ENCODE peak calls at places on chromosome 11, in ten cellular contexts. I, C, Q, V, A, E, W, H, U and F are unnamed samples.

GRCh38 chr11:5476184-5476819 is 12.2 kb upstream of the OR52D1 start:
- DNase-seq in I (peak; percentile 43), C (peak; percentile 74), Q (peak; percentile 59), V (peak; percentile 57), A (no peak), E (peak; percentile 38), W (peak; percentile 42), H (peak; percentile 34), U (peak; percentile 27), F (peak; percentile 17)

GRCh38 chr11:68408512-68408911 is 52.0 kb upstream of the PPP6R3 start:
- DNase-seq in I (no peak), C (no peak), Q (no peak), V (no peak), A (no peak), E (no peak), W (no peak), H (no peak), U (no peak), F (no peak)

GRCh38 chr11:118915941-118916841 is 9.5 kb downstream of the BCL9L start:
- DNase-seq in I (peak; percentile 14), C (peak; percentile 26), Q (no peak), V (no peak), A (no peak), E (no peak), W (no peak), H (no peak), U (no peak), F (peak; percentile 47)

GRCh38 chr11:44766972-44767278 is 40.2 kb downstream of the TSPAN18 start:
- DNase-seq in I (no peak), C (peak; percentile 41), Q (no peak), V (peak; percentile 34), A (no peak), E (peak; percentile 67), W (no peak), H (no peak), U (no peak), F (no peak)

GRCh38 chr11:5690736-5691135 is 1.1 kb downstream of the TRIM22 start:
- DNase-seq in I (no peak), C (peak; percentile 72), Q (no peak), V (peak; percentile 13), A (no peak), E (no peak), W (no peak), H (no peak), U (no peak), F (no peak)

GRCh38 chr11:80281194-80281593 is 840.4 kb upstream of the TENM4 start:
- DNase-seq in I (no peak), C (no peak), Q (no peak), V (no peak), A (no peak), E (no peak), W (no peak), H (no peak), U (no peak), F (no peak)

GRCh38 chr11:86152006-86152862 is 83.3 kb upstream of the PICALM start:
- DNase-seq in I (no peak), C (peak; percentile 72), Q (no peak), V (peak; percentile 53), A (no peak), E (no peak), W (no peak), H (no peak), U (no peak), F (no peak)

GRCh38 chr11:18394928-18395734 is 768 bp downstream of the LDHA start:
- DNase-seq in I (peak; percentile 32), C (peak; percentile 37), Q (no peak), V (peak; percentile 3), A (no peak), E (peak; percentile 21), W (no peak), H (peak; percentile 48), U (peak; percentile 17), F (no peak)

GRCh38 chr11:46293616-46294015 is 16.2 kb downstream of the CREB3L1 start:
- DNase-seq in I (no peak), C (peak; percentile 99), Q (peak; percentile 85), V (peak; percentile 98), A (no peak), E (no peak), W (no peak), H (no peak), U (no peak), F (no peak)

GRCh38 chr11:46296520-46297448 is 19.3 kb downstream of the CREB3L1 start:
- DNase-seq in I (peak; percentile 70), C (peak; percentile 83), Q (peak; percentile 96), V (peak; percentile 98), A (peak; percentile 57), E (peak; percentile 61), W (no peak), H (no peak), U (no peak), F (no peak)

GRCh38 chr11:46294365-46295309 is 17.2 kb downstream of the CREB3L1 start:
- DNase-seq in I (no peak), C (peak; percentile 95), Q (peak; percentile 97), V (peak; percentile 97), A (no peak), E (no peak), W (no peak), H (no peak), U (no peak), F (no peak)

GRCh38 chr11:46295996-46296519 is 18.6 kb downstream of the CREB3L1 start:
- DNase-seq in I (no peak), C (peak; percentile 46), Q (no peak), V (no peak), A (no peak), E (peak; percentile 29), W (no peak), H (no peak), U (no peak), F (no peak)

GRCh38 chr11:46295312-46295995 is 18.0 kb downstream of the CREB3L1 start:
- DNase-seq in I (peak; percentile 72), C (peak; percentile 93), Q (peak; percentile 87), V (peak; percentile 72), A (peak; percentile 81), E (peak; percentile 78), W (peak; percentile 68), H (no peak), U (peak; percentile 77), F (peak; percentile 80)
- H3K4me1 ChIP-seq in I (peaks cover 38% of the 10 kb centered on the region), C (peaks cover 89% of the 10 kb centered on the region), Q (peaks cover 98% of the 10 kb centered on the region), V (peaks cover 68% of the 10 kb centered on the region), A (peaks cover 52% of the 10 kb centered on the region), E (peaks cover 59% of the 10 kb centered on the region), W (peaks cover 17% of the 10 kb centered on the region), H (no peaks in the 10 kb centered on the region), U (peaks cover 13% of the 10 kb centered on the region), F (peaks cover 9% of the 10 kb centered on the region)

GRCh38 chr11:1395773-1396374 is 6.1 kb downstream of the BRSK2 start:
- DNase-seq in I (no peak), C (no peak), Q (no peak), V (no peak), A (no peak), E (no peak), W (no peak), H (no peak), U (no peak), F (no peak)
- H3K27ac ChIP-seq in I (no peak overlapping the region), C (no peak overlapping the region), Q (no peak overlapping the region), V (no peak overlapping the region), A (no peak overlapping the region), E (no peak overlapping the region), W (no peak overlapping the region), H (no peak overlapping the region), U (no peak overlapping the region), F (no peak overlapping the region)

GRCh38 chr11:97893612-97894011 is 1127.1 kb upstream of the CNTN5 start:
- DNase-seq in I (no peak), C (no peak), Q (no peak), V (no peak), A (no peak), E (no peak), W (no peak), H (no peak), U (no peak), F (no peak)

GRCh38 chr11:97895572-97895971 is 1125.2 kb upstream of the CNTN5 start:
- DNase-seq in I (no peak), C (no peak), Q (no peak), V (no peak), A (no peak), E (no peak), W (no peak), H (no peak), U (no peak), F (no peak)

GRCh38 chr11:97890466-97890865 is 1130.3 kb upstream of the CNTN5 start:
- DNase-seq in I (no peak), C (no peak), Q (no peak), V (no peak), A (no peak), E (no peak), W (no peak), H (no peak), U (no peak), F (no peak)

DNA sequence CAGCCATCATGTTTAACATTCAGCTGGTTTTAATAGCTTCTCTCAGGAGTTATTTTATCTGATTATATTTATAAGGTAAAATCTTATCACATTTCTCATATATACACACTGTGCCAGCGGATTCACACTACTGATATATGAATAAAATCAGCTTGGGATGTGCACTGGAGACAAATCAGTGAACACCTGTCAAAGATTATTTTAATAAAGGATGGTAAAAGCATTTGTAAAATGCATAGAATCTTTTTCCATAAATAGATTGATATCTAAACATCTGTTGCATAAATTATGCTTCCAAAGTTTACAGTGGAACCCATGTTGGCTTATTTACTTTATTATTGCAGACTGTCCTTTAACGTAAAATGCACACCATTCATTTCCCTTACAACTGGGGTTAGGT is 1125.8 kb upstream of the CNTN5 start:
- DNase-seq in I (no peak), C (no peak), Q (no peak), V (no peak), A (no peak), E (no peak), W (no peak), H (no peak), U (no peak), F (no peak)
- H3K4me1 ChIP-seq in I (no peaks in the 10 kb centered on the region), C (no peaks in the 10 kb centered on the region), Q (no peaks in the 10 kb centered on the region), V (no peaks in the 10 kb centered on the region), A (peaks cover 3% of the 10 kb centered on the region), E (no peaks in the 10 kb centered on the region), W (no peaks in the 10 kb centered on the region), H (no peaks in the 10 kb centered on the region), U (no peaks in the 10 kb centered on the region), F (no peaks in the 10 kb centered on the region)

GRCh38 chr11:36420025-36420424 is 90.0 kb downstream of the TRAF6 start:
- DNase-seq in I (no peak), C (no peak), Q (no peak), V (no peak), A (no peak), E (no peak), W (no peak), H (no peak), U (no peak), F (no peak)
- H3K27ac ChIP-seq in I (no peak overlapping the region), C (peak overlapping the region; percentile 81), Q (peak overlapping the region; percentile 29), V (no peak overlapping the region), A (no peak overlapping the region), E (peak overlapping the region; percentile 54), W (no peak overlapping the region), H (no peak overlapping the region), U (no peak overlapping the region), F (no peak overlapping the region)